ENCODE peak calls at places on chromosome 21, in nine cellular contexts. R, C, N, P, Q, Y, W, G and V are unnamed samples.
A peak's percentile ranks its signal among the peaks of the same experiment; 100 is the strongest.

GRCh38 chr21:20253261-20253660 is 744.9 kb upstream of the NCAM2 start:
- DNase-seq in W (no peak), P (no peak), Y (no peak), N (no peak), R (no peak), G (no peak), Q (no peak), C (no peak), V (no peak)

GRCh38 chr21:34878501-34878900 is 170.6 kb downstream of the RUNX1 start:
- DNase-seq in Q (no peak), N (peak; percentile 51), P (no peak), C (no peak), W (peak; percentile 23), R (no peak), Y (no peak), G (no peak), V (no peak)

GRCh38 chr21:46459356-46460112 is 843 bp downstream of the DIP2A start:
- DNase-seq in Q (no peak), Y (peak; percentile 20), C (peak; percentile 25), W (no peak), R (no peak), P (peak; percentile 62), G (peak; percentile 69), N (peak; percentile 27), V (no peak)

GRCh38 chr21:39025198-39025597 is 158.1 kb downstream of the PSMG1 start:
- DNase-seq in Q (no peak), R (no peak), C (no peak), P (no peak), Y (no peak), W (no peak), G (no peak), N (no peak), V (no peak)

GRCh38 chr21:39117571-39117970 is 65.7 kb downstream of the PSMG1 start:
- DNase-seq in R (no peak), C (no peak), N (no peak), W (no peak), P (no peak), Y (no peak), G (no peak), Q (no peak), V (no peak)

GRCh38 chr21:44626673-44627143 is at the start of gene KRTAP10-9:
- DNase-seq in Q (no peak), P (no peak), G (no peak), R (no peak), Y (no peak), N (no peak), C (no peak), W (no peak), V (no peak)

GRCh38 chr21:17427157-17427556 is 85.7 kb upstream of the CXADR start:
- DNase-seq in Q (no peak), G (no peak), Y (no peak), P (no peak), C (no peak), N (no peak), R (no peak), W (no peak), V (no peak)

GRCh38 chr21:41171210-41171609 is 3.2 kb downstream of the BACE2 start:
- DNase-seq in Q (no peak), N (peak; percentile 58), W (no peak), R (no peak), Y (no peak), P (peak; percentile 95), C (no peak), G (no peak), V (no peak)

GRCh38 chr21:15442743-15443142 is 287.0 kb upstream of the USP25 start:
- DNase-seq in W (peak; percentile 29), Y (no peak), R (no peak), N (no peak), G (no peak), Q (no peak), P (no peak), C (no peak), V (no peak)

GRCh38 chr21:39633043-39633442 is 20.3 kb downstream of the B3GALT5 start:
- DNase-seq in N (peak; percentile 62), G (peak; percentile 58), P (no peak), W (no peak), Q (no peak), C (no peak), Y (no peak), R (no peak), V (no peak)

GRCh38 chr21:42257091-42257760 is 38.3 kb downstream of the ABCG1 start:
- DNase-seq in G (no peak), R (no peak), P (no peak), W (no peak), Y (no peak), Q (no peak), N (no peak), C (no peak), V (no peak)